ENCODE peak calls at places on chromosome 14, in six cellular contexts. One of them, this sample, is unnamed.

GRCh38 chr14:100524233-100524932 is 62.8 kb downstream of the BEGAIN start:
- DNase-seq in CD4-positive, CD25-positive, alpha-beta regulatory T cell: no peak
- DNase-seq in left lung: peak; percentile 50
- DNase-seq in HCT116: no peak
- DNase-seq in fibroblast of lung: no peak
- DNase-seq in breast epithelium: no peak
- DNase-seq in this sample: no peak

GRCh38 chr14:74584966-74585365 is 27.1 kb downstream of the LTBP2 start:
- DNase-seq in fibroblast of lung: no peak
- DNase-seq in HCT116: no peak
- DNase-seq in breast epithelium: no peak
- DNase-seq in left lung: peak; percentile 2
- DNase-seq in CD4-positive, CD25-positive, alpha-beta regulatory T cell: no peak
- DNase-seq in this sample: no peak

GRCh38 chr14:96126783-96127271 is 77.8 kb upstream of the BDKRB2 start:
- DNase-seq in CD4-positive, CD25-positive, alpha-beta regulatory T cell: no peak
- DNase-seq in breast epithelium: no peak
- DNase-seq in left lung: no peak
- DNase-seq in HCT116: no peak
- DNase-seq in fibroblast of lung: peak; percentile 47
- DNase-seq in this sample: no peak

GRCh38 chr14:26811756-26812305 is 214.0 kb upstream of the NOVA1 start:
- DNase-seq in left lung: no peak
- DNase-seq in fibroblast of lung: peak; percentile 57
- DNase-seq in breast epithelium: no peak
- DNase-seq in CD4-positive, CD25-positive, alpha-beta regulatory T cell: no peak
- DNase-seq in HCT116: no peak
- DNase-seq in this sample: no peak

GRCh38 chr14:86574026-86574777 is 1044.3 kb downstream of the FLRT2 start:
- DNase-seq in breast epithelium: no peak
- DNase-seq in HCT116: no peak
- DNase-seq in fibroblast of lung: peak; percentile 20
- DNase-seq in left lung: no peak
- DNase-seq in CD4-positive, CD25-positive, alpha-beta regulatory T cell: no peak
- DNase-seq in this sample: no peak

GRCh38 chr14:26636571-26636970 is 38.7 kb upstream of the NOVA1 start:
- DNase-seq in HCT116: no peak
- DNase-seq in fibroblast of lung: peak; percentile 4
- DNase-seq in CD4-positive, CD25-positive, alpha-beta regulatory T cell: no peak
- DNase-seq in breast epithelium: no peak
- DNase-seq in left lung: no peak
- DNase-seq in this sample: no peak

GRCh38 chr14:100824156-100824555 is 1.8 kb upstream of the MEG3 start:
- DNase-seq in breast epithelium: no peak
- DNase-seq in HCT116: no peak
- DNase-seq in left lung: no peak
- DNase-seq in CD4-positive, CD25-positive, alpha-beta regulatory T cell: no peak
- DNase-seq in fibroblast of lung: peak; percentile 70
- DNase-seq in this sample: no peak

GRCh38 chr14:30252800-30253425 is 306.0 kb upstream of the G2E3 start:
- DNase-seq in left lung: no peak
- DNase-seq in HCT116: no peak
- DNase-seq in CD4-positive, CD25-positive, alpha-beta regulatory T cell: no peak
- DNase-seq in breast epithelium: no peak
- DNase-seq in fibroblast of lung: peak; percentile 61
- DNase-seq in this sample: no peak

GRCh38 chr14:88551094-88551870 is 3.5 kb downstream of the PTPN21 start:
- DNase-seq in HCT116: peak; percentile 58
- DNase-seq in fibroblast of lung: peak; percentile 90
- DNase-seq in left lung: peak; percentile 88
- DNase-seq in breast epithelium: peak; percentile 69
- DNase-seq in CD4-positive, CD25-positive, alpha-beta regulatory T cell: peak; percentile 59
- DNase-seq in this sample: no peak

GRCh38 chr14:95424533-95424932 is 91.9 kb downstream of the SYNE3 start:
- DNase-seq in breast epithelium: no peak
- DNase-seq in HCT116: no peak
- DNase-seq in fibroblast of lung: peak; percentile 89
- DNase-seq in CD4-positive, CD25-positive, alpha-beta regulatory T cell: no peak
- DNase-seq in left lung: no peak
- DNase-seq in this sample: no peak

GRCh38 chr14:73188501-73188903 is 48.8 kb upstream of the PAPLN start:
- DNase-seq in HCT116: no peak
- DNase-seq in CD4-positive, CD25-positive, alpha-beta regulatory T cell: no peak
- DNase-seq in fibroblast of lung: peak; percentile 86
- DNase-seq in breast epithelium: no peak
- DNase-seq in left lung: no peak
- DNase-seq in this sample: no peak

GRCh38 chr14:101761881-101762529 is 496 bp downstream of the PPP2R5C start:
- DNase-seq in left lung: no peak
- DNase-seq in fibroblast of lung: no peak
- DNase-seq in CD4-positive, CD25-positive, alpha-beta regulatory T cell: peak; percentile 58
- DNase-seq in HCT116: no peak
- DNase-seq in breast epithelium: peak; percentile 29
- DNase-seq in this sample: no peak

GRCh38 chr14:59181804-59182203 is 6.7 kb upstream of the DAAM1 start:
- DNase-seq in left lung: no peak
- DNase-seq in fibroblast of lung: no peak
- DNase-seq in breast epithelium: no peak
- DNase-seq in CD4-positive, CD25-positive, alpha-beta regulatory T cell: no peak
- DNase-seq in HCT116: no peak
- DNase-seq in this sample: no peak

GRCh38 chr14:68891851-68892660 is 87.0 kb downstream of the ACTN1 start:
- DNase-seq in HCT116: no peak
- DNase-seq in breast epithelium: no peak
- DNase-seq in left lung: peak; percentile 39
- DNase-seq in CD4-positive, CD25-positive, alpha-beta regulatory T cell: no peak
- DNase-seq in fibroblast of lung: peak; percentile 52
- DNase-seq in this sample: no peak
- H3K27ac ChIP-seq in HCT116: no peak overlapping the region
- H3K27ac ChIP-seq in breast epithelium: no peak overlapping the region
- H3K27ac ChIP-seq in left lung: no peak overlapping the region
- H3K27ac ChIP-seq in CD4-positive, CD25-positive, alpha-beta regulatory T cell: no peak overlapping the region
- H3K27ac ChIP-seq in fibroblast of lung: peak overlapping the region; percentile 15
- H3K27ac ChIP-seq in this sample: no peak overlapping the region

GRCh38 chr14:84162658-84163057 is 1367.3 kb upstream of the FLRT2 start:
- DNase-seq in CD4-positive, CD25-positive, alpha-beta regulatory T cell: no peak
- DNase-seq in HCT116: no peak
- DNase-seq in fibroblast of lung: no peak
- DNase-seq in left lung: no peak
- DNase-seq in breast epithelium: no peak
- DNase-seq in this sample: peak; percentile 85
- H3K4me3 ChIP-seq in CD4-positive, CD25-positive, alpha-beta regulatory T cell: no peak overlapping the region
- H3K4me3 ChIP-seq in HCT116: no peak overlapping the region
- H3K4me3 ChIP-seq in fibroblast of lung: no peak overlapping the region
- H3K4me3 ChIP-seq in left lung: no peak overlapping the region
- H3K4me3 ChIP-seq in breast epithelium: no peak overlapping the region
- H3K4me3 ChIP-seq in this sample: peak overlapping the region; percentile 36

DNA sequence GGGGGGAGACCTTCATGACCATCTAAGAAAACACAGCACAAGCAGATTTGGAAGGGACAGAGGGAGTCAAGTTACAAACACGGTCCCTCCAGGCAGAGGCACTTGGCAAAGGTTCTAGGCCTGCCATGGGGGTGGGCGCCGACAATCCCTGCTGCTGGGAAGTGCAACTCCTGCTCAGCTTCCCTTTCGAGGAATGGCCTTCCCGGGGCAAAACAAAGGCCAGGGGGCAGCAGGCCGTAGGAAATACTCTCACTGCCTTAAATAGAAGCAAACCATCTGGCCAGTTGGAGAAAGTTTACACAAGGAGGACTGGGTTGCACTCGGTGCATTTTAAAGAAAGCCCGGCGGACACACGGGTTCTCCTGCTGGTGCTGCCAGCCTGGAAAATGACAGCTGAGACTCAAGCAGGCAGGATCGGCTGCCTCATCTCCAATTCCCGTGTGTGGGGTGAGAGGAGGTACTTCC is 65.8 kb downstream of the ITPK1 start:
- DNase-seq in left lung: peak; percentile 54
- DNase-seq in CD4-positive, CD25-positive, alpha-beta regulatory T cell: no peak
- DNase-seq in HCT116: no peak
- DNase-seq in fibroblast of lung: peak; percentile 65
- DNase-seq in breast epithelium: no peak
- DNase-seq in this sample: no peak
- H3K36me3 ChIP-seq in left lung: no peaks in the 10 kb centered on the region
- H3K36me3 ChIP-seq in CD4-positive, CD25-positive, alpha-beta regulatory T cell: peaks cover 3% of the 10 kb centered on the region
- H3K36me3 ChIP-seq in HCT116: no peaks in the 10 kb centered on the region
- H3K36me3 ChIP-seq in fibroblast of lung: no peaks in the 10 kb centered on the region
- H3K36me3 ChIP-seq in breast epithelium: no peaks in the 10 kb centered on the region
- H3K36me3 ChIP-seq in this sample: no peaks in the 10 kb centered on the region

GRCh38 chr14:24179961-24180726 is 8.3 kb downstream of the REC8 start:
- DNase-seq in CD4-positive, CD25-positive, alpha-beta regulatory T cell: no peak
- DNase-seq in left lung: peak; percentile 32
- DNase-seq in fibroblast of lung: peak; percentile 78
- DNase-seq in HCT116: no peak
- DNase-seq in breast epithelium: no peak
- DNase-seq in this sample: no peak
- H3K27ac ChIP-seq in CD4-positive, CD25-positive, alpha-beta regulatory T cell: no peak overlapping the region
- H3K27ac ChIP-seq in left lung: no peak overlapping the region
- H3K27ac ChIP-seq in fibroblast of lung: peak overlapping the region; percentile 71
- H3K27ac ChIP-seq in HCT116: no peak overlapping the region
- H3K27ac ChIP-seq in breast epithelium: peak overlapping the region; percentile 83
- H3K27ac ChIP-seq in this sample: no peak overlapping the region

GRCh38 chr14:81221579-81222102 is 882 bp upstream of the GTF2A1 start:
- DNase-seq in fibroblast of lung: no peak
- DNase-seq in HCT116: no peak
- DNase-seq in left lung: no peak
- DNase-seq in breast epithelium: no peak
- DNase-seq in CD4-positive, CD25-positive, alpha-beta regulatory T cell: no peak
- DNase-seq in this sample: no peak
- H3K4me3 ChIP-seq in fibroblast of lung: peak overlapping the region; percentile 59
- H3K4me3 ChIP-seq in HCT116: peak overlapping the region; percentile 75
- H3K4me3 ChIP-seq in left lung: peak overlapping the region; percentile 47
- H3K4me3 ChIP-seq in breast epithelium: peak overlapping the region; percentile 90
- H3K4me3 ChIP-seq in CD4-positive, CD25-positive, alpha-beta regulatory T cell: peak overlapping the region; percentile 88
- H3K4me3 ChIP-seq in this sample: peak overlapping the region; percentile 87

GRCh38 chr14:65041434-65041915 is 54.8 kb downstream of the FNTB start:
- DNase-seq in fibroblast of lung: no peak
- DNase-seq in left lung: no peak
- DNase-seq in CD4-positive, CD25-positive, alpha-beta regulatory T cell: no peak
- DNase-seq in HCT116: no peak
- DNase-seq in breast epithelium: no peak
- DNase-seq in this sample: no peak

GRCh38 chr14:65042731-65043372 is 56.2 kb downstream of the FNTB start:
- DNase-seq in fibroblast of lung: no peak
- DNase-seq in HCT116: no peak
- DNase-seq in left lung: no peak
- DNase-seq in breast epithelium: no peak
- DNase-seq in CD4-positive, CD25-positive, alpha-beta regulatory T cell: no peak
- DNase-seq in this sample: no peak

GRCh38 chr14:65038966-65039365 is 52.3 kb downstream of the FNTB start:
- DNase-seq in left lung: no peak
- DNase-seq in breast epithelium: no peak
- DNase-seq in CD4-positive, CD25-positive, alpha-beta regulatory T cell: no peak
- DNase-seq in HCT116: no peak
- DNase-seq in fibroblast of lung: no peak
- DNase-seq in this sample: no peak

GRCh38 chr14:65043893-65044595 is 57.3 kb downstream of the FNTB start:
- DNase-seq in CD4-positive, CD25-positive, alpha-beta regulatory T cell: no peak
- DNase-seq in HCT116: no peak
- DNase-seq in fibroblast of lung: no peak
- DNase-seq in left lung: no peak
- DNase-seq in breast epithelium: no peak
- DNase-seq in this sample: no peak

DNA sequence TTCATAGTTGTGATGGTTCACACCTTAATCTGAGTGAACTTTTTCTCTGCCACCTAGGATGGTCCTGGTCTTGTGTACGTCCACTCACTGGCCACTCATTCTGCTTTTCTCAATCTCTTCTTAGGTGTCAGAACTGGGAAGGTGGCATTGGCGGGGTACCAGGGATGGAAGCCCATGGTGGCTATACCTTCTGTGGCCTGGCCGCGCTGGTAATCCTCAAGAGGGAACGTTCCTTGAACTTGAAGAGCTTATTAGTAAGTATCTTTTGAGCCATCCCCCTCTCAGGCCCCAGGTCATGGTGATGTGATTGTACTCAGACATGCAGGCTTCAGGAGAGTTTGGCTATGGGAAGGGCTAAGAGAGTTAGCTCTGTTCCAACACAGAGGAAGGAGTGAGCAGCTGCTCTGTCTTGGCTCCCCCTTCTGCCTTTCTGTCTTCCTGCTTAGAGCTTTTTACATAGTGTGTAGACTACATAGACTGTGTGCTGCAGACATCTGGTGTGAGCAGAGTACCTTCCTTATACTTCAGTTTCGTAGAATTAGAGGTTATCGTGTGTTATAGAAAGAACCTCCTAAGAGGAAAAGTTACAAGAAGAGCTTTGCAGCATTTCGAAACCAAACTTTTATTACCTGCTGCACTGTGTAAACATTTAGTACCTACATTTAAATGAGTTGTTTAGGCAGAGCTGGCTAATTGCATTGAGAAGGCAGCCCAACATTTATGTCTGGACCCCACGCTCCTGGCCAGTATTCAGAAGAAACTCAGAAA is 54.2 kb downstream of the FNTB start:
- DNase-seq in breast epithelium: no peak
- DNase-seq in left lung: no peak
- DNase-seq in CD4-positive, CD25-positive, alpha-beta regulatory T cell: no peak
- DNase-seq in HCT116: no peak
- DNase-seq in fibroblast of lung: no peak
- DNase-seq in this sample: no peak
- H3K36me3 ChIP-seq in breast epithelium: no peaks in the 10 kb centered on the region
- H3K36me3 ChIP-seq in left lung: peaks cover 28% of the 10 kb centered on the region
- H3K36me3 ChIP-seq in CD4-positive, CD25-positive, alpha-beta regulatory T cell: peaks cover 23% of the 10 kb centered on the region
- H3K36me3 ChIP-seq in HCT116: peaks cover 18% of the 10 kb centered on the region
- H3K36me3 ChIP-seq in fibroblast of lung: peaks cover 1% of the 10 kb centered on the region
- H3K36me3 ChIP-seq in this sample: peaks cover 34% of the 10 kb centered on the region

GRCh38 chr14:61668267-61668666 is 27.0 kb upstream of the HIF1A start:
- DNase-seq in HCT116: no peak
- DNase-seq in breast epithelium: no peak
- DNase-seq in left lung: no peak
- DNase-seq in CD4-positive, CD25-positive, alpha-beta regulatory T cell: no peak
- DNase-seq in fibroblast of lung: no peak
- DNase-seq in this sample: no peak
- H3K27ac ChIP-seq in HCT116: no peak overlapping the region
- H3K27ac ChIP-seq in breast epithelium: no peak overlapping the region
- H3K27ac ChIP-seq in left lung: no peak overlapping the region
- H3K27ac ChIP-seq in CD4-positive, CD25-positive, alpha-beta regulatory T cell: no peak overlapping the region
- H3K27ac ChIP-seq in fibroblast of lung: no peak overlapping the region
- H3K27ac ChIP-seq in this sample: no peak overlapping the region

DNA sequence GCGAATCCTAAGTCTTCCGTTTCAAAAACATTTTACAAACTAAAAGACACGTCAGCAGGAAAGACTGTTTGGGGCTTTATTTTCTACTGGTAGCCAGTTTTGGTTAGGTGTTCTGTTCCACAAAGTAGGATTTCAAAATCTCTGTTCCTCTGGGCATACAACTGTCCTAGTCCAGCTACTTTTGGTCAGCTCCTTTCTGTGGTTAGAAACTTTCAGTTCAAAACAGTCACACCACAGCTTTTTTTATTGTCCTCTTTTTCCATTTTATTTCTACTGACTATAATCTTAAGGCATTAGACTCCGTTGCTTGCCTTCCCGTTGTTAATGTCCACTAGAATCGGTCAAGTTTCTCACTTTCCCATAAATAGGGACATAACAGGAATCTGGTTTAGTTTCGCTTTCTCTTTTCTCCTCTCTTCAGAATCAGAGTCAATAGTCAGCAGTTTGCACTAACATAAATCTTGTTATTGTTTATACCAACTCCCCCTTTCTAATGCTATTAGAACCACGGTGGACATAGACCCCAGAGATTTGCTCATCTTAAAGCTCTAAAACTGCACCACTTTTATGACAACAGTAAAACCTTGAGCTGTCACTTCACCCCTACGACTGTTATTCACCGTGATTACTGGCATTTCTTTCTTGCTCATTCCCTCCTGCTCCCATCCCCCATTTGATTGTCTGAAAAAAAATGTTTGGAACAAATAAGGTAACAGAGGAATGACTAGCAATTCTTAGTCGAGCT is 41.5 kb upstream of the NPAS3 start:
- DNase-seq in fibroblast of lung: peak; percentile 66
- DNase-seq in left lung: no peak
- DNase-seq in breast epithelium: no peak
- DNase-seq in HCT116: no peak
- DNase-seq in CD4-positive, CD25-positive, alpha-beta regulatory T cell: peak; percentile 1
- DNase-seq in this sample: no peak
- H3K4me3 ChIP-seq in fibroblast of lung: peak overlapping the region; percentile 59
- H3K4me3 ChIP-seq in left lung: peak overlapping the region; percentile 23
- H3K4me3 ChIP-seq in breast epithelium: peak overlapping the region; percentile 70
- H3K4me3 ChIP-seq in HCT116: no peak overlapping the region
- H3K4me3 ChIP-seq in CD4-positive, CD25-positive, alpha-beta regulatory T cell: peak overlapping the region; percentile 72
- H3K4me3 ChIP-seq in this sample: peak overlapping the region; percentile 32

This sample was measured in SK-N-MC.